ENCODE peak calls at places on chromosomes 11 and 22, in eight cellular contexts. J, Q, K, D, O, E, G and I are unnamed samples.

GRCh38 chr11:83823461-83824025 is 537.4 kb upstream of the CCDC90B start:
- DNase-seq in J (no peak), Q (no peak), K (no peak), D (no peak), O (no peak), E (no peak), G (no peak), I (no peak)

GRCh38 chr11:30314625-30315024 is 8.3 kb upstream of the ARL14EP start:
- DNase-seq in J (no peak), Q (peak), K (no peak), D (no peak), O (no peak), E (no peak), G (no peak), I (no peak)

GRCh38 chr11:115701284-115701875 is 197.2 kb upstream of the CADM1 start:
- DNase-seq in J (no peak), Q (no peak), K (no peak), D (no peak), O (no peak), E (no peak), G (no peak), I (no peak)

GRCh38 chr11:63802637-63803414 is 10.4 kb upstream of the SPINDOC start:
- DNase-seq in J (peak), Q (peak), K (no peak), D (no peak), O (peak), E (no peak), G (peak), I (no peak)

GRCh38 chr11:71078482-71078881 is 173.9 kb downstream of the SHANK2 start:
- DNase-seq in J (peak), Q (no peak), K (no peak), D (no peak), O (no peak), E (no peak), G (no peak), I (no peak)

GRCh38 chr22:31068970-31069369 is 12.1 kb upstream of the SMTN start:
- DNase-seq in J (no peak), Q (no peak), K (no peak), D (no peak), O (no peak), E (no peak), G (no peak), I (no peak)

GRCh38 chr11:31022080-31022479 is 347.5 kb downstream of the DCDC1 start:
- DNase-seq in J (no peak), Q (no peak), K (no peak), D (no peak), O (no peak), E (no peak), G (no peak), I (no peak)

GRCh38 chr11:101807521-101807920 is 107.3 kb upstream of the CEP126 start:
- DNase-seq in J (no peak), Q (no peak), K (no peak), D (no peak), O (no peak), E (no peak), G (no peak), I (no peak)

GRCh38 chr11:43797866-43798265 is 82.8 kb upstream of the ALKBH3 start:
- DNase-seq in J (no peak), Q (no peak), K (no peak), D (no peak), O (no peak), E (no peak), G (no peak), I (no peak)

GRCh38 chr11:19770277-19770676 is 57.6 kb downstream of the NAV2 start:
- DNase-seq in J (no peak), Q (no peak), K (no peak), D (no peak), O (no peak), E (no peak), G (no peak), I (no peak)

GRCh38 chr11:130486981-130487380 is 38.5 kb downstream of the ADAMTS15 start:
- DNase-seq in J (no peak), Q (no peak), K (peak), D (no peak), O (no peak), E (no peak), G (no peak), I (no peak)

GRCh38 chr22:46079093-46079860 is 71.0 kb upstream of the PPARA start:
- DNase-seq in J (no peak), Q (no peak), K (peak), D (peak), O (no peak), E (no peak), G (no peak), I (no peak)

GRCh38 chr11:445765-446588 is 4.1 kb upstream of the PTDSS2 start:
- DNase-seq in J (no peak), Q (no peak), K (peak), D (no peak), O (no peak), E (no peak), G (no peak), I (no peak)

GRCh38 chr11:2789791-2790580 is 90.2 kb upstream of the KCNQ1OT1 start:
- DNase-seq in J (no peak), Q (no peak), K (peak), D (peak), O (no peak), E (no peak), G (no peak), I (no peak)

GRCh38 chr22:46672731-46673130 is 52.5 kb downstream of the GRAMD4 start:
- DNase-seq in J (no peak), Q (no peak), K (no peak), D (no peak), O (no peak), E (no peak), G (no peak), I (no peak)

GRCh38 chr11:120134931-120135228 is 3.0 kb downstream of the TRIM29 start:
- DNase-seq in J (no peak), Q (no peak), K (peak), D (no peak), O (no peak), E (no peak), G (no peak), I (no peak)

GRCh38 chr11:60977224-60977623 is 5.7 kb downstream of the CD6 start:
- DNase-seq in J (no peak), Q (no peak), K (no peak), D (no peak), O (no peak), E (no peak), G (no peak), I (no peak)

GRCh38 chr11:86388198-86388597 is 13.5 kb downstream of the CCDC81 start:
- DNase-seq in J (no peak), Q (no peak), K (no peak), D (no peak), O (no peak), E (no peak), G (no peak), I (no peak)

GRCh38 chr11:73553266-73553665 is 44.6 kb downstream of the FAM168A start:
- DNase-seq in J (no peak), Q (no peak), K (no peak), D (no peak), O (no peak), E (no peak), G (no peak), I (no peak)

GRCh38 chr11:80593981-80594380 is 1153.2 kb upstream of the TENM4 start:
- DNase-seq in J (no peak), Q (no peak), K (no peak), D (no peak), O (no peak), E (no peak), G (no peak), I (peak)

GRCh38 chr11:17683378-17684161 is 35.8 kb upstream of the MYOD1 start:
- DNase-seq in J (peak), Q (peak), K (no peak), D (no peak), O (peak), E (no peak), G (no peak), I (no peak)

GRCh38 chr11:111949519-111950426 is 12.6 kb downstream of the DIXDC1 start:
- DNase-seq in J (no peak), Q (no peak), K (no peak), D (no peak), O (no peak), E (no peak), G (no peak), I (no peak)

GRCh38 chr11:64971421-64972233 is at the start of gene MAJIN:
- DNase-seq in J (no peak), Q (peak), K (peak), D (peak), O (no peak), E (peak), G (peak), I (peak)

GRCh38 chr11:116415095-116415494 is 357.7 kb downstream of the BUD13 start:
- DNase-seq in J (no peak), Q (no peak), K (no peak), D (no peak), O (no peak), E (no peak), G (no peak), I (no peak)

GRCh38 chr11:46386674-46387073 is 4.9 kb downstream of the CHRM4 start:
- DNase-seq in J (no peak), Q (no peak), K (no peak), D (no peak), O (no peak), E (no peak), G (no peak), I (no peak)

GRCh38 chr11:111909378-111909777 is 2.2 kb downstream of the CRYAB start:
- DNase-seq in J (no peak), Q (no peak), K (no peak), D (no peak), O (no peak), E (no peak), G (no peak), I (no peak)

GRCh38 chr11:14417975-14418374 is 59.0 kb upstream of the RRAS2 start:
- DNase-seq in J (no peak), Q (no peak), K (no peak), D (no peak), O (no peak), E (no peak), G (no peak), I (no peak)

GRCh38 chr11:74311352-74311926 is at the start of gene P4HA3:
- DNase-seq in J (peak), Q (no peak), K (peak), D (peak), O (no peak), E (no peak), G (peak), I (no peak)

GRCh38 chr11:75246673-75247350 is 6.2 kb downstream of the TPBGL start:
- DNase-seq in J (no peak), Q (no peak), K (no peak), D (no peak), O (no peak), E (no peak), G (no peak), I (no peak)

GRCh38 chr11:44793350-44794090 is 66.8 kb downstream of the TSPAN18 start:
- DNase-seq in J (no peak), Q (no peak), K (no peak), D (peak), O (no peak), E (no peak), G (no peak), I (peak)

GRCh38 chr11:26842458-26842841 is 120.6 kb upstream of the SLC5A12 start:
- DNase-seq in J (no peak), Q (no peak), K (no peak), D (peak), O (peak), E (no peak), G (no peak), I (no peak)

GRCh38 chr11:110797453-110797852 is 85.2 kb upstream of the ARHGAP20 start:
- DNase-seq in J (no peak), Q (no peak), K (no peak), D (no peak), O (no peak), E (no peak), G (no peak), I (no peak)

GRCh38 chr11:69686452-69686851 is 11.3 kb upstream of the LTO1 start:
- DNase-seq in J (no peak), Q (no peak), K (no peak), D (no peak), O (no peak), E (no peak), G (no peak), I (no peak)

GRCh38 chr11:80873309-80873999 is 1432.6 kb upstream of the TENM4 start:
- DNase-seq in J (no peak), Q (no peak), K (no peak), D (no peak), O (no peak), E (no peak), G (no peak), I (no peak)

GRCh38 chr11:100860318-100860896 is 173.3 kb downstream of the ARHGAP42 start:
- DNase-seq in J (no peak), Q (no peak), K (no peak), D (no peak), O (no peak), E (no peak), G (no peak), I (no peak)

GRCh38 chr11:33868646-33869461 is 23.0 kb downstream of the LMO2 start:
- DNase-seq in J (no peak), Q (no peak), K (no peak), D (no peak), O (no peak), E (no peak), G (no peak), I (no peak)